ENCODE peak calls at places on chromosomes 11 and 22, in nine cellular contexts. I is psoas muscle, Q is activated T-cell treated with anti-CD3 and anti-CD28 coated beads for 1 hour, K is NCI-H774, C is NCI-H1105, U is choroid plexus epithelial cell, D is Right ventricle myocardium superior, T is IMR-90, Y is omental fat pad. N is an unnamed sample.

GRCh38 chr11:66546368-66546965 is at the start of gene ACTN3:
- DNase-seq in I (peak), Q (no peak), K (no peak), C (no peak), U (peak), D (peak), T (no peak), Y (no peak), N (peak)

GRCh38 chr11:111976614-111977140 is 39.5 kb downstream of the DIXDC1 start:
- DNase-seq in I (no peak), Q (no peak), K (no peak), C (no peak), U (peak), D (peak), T (no peak), Y (no peak), N (peak)

GRCh38 chr11:71499125-71499524 is 27.9 kb upstream of the KRTAP5-7 start:
- DNase-seq in I (peak), Q (no peak), K (no peak), C (no peak), U (no peak), D (no peak), T (peak), Y (no peak), N (no peak)

GRCh38 chr11:108368134-108368533 is 99.2 kb downstream of the C11orf65 start:
- DNase-seq in I (no peak), Q (no peak), K (no peak), C (no peak), U (peak), D (no peak), T (peak), Y (no peak), N (no peak)

GRCh38 chr11:46675949-46676348 is 24.5 kb downstream of the ARHGAP1 start:
- DNase-seq in I (no peak), Q (no peak), K (no peak), C (no peak), U (no peak), D (no peak), T (no peak), Y (no peak), N (no peak)

GRCh38 chr11:2527621-2528291 is 82.9 kb downstream of the KCNQ1 start:
- DNase-seq in I (peak), Q (no peak), K (no peak), C (no peak), U (no peak), D (peak), T (no peak), Y (no peak), N (no peak)

GRCh38 chr11:75160328-75160757 is 9.4 kb downstream of the SLCO2B1 start:
- DNase-seq in I (no peak), Q (no peak), K (no peak), C (no peak), U (no peak), D (no peak), T (no peak), Y (no peak), N (no peak)

GRCh38 chr11:122395282-122395681 is 260.2 kb upstream of the UBASH3B start:
- DNase-seq in I (no peak), Q (no peak), K (no peak), C (no peak), U (no peak), D (no peak), T (no peak), Y (no peak), N (no peak)

GRCh38 chr11:134065381-134065780 is 3.5 kb upstream of the JAM3 start:
- DNase-seq in I (no peak), Q (no peak), K (no peak), C (no peak), U (no peak), D (no peak), T (no peak), Y (no peak), N (no peak)

GRCh38 chr11:3637201-3637600 is 4.6 kb downstream of the ART5 start:
- DNase-seq in I (peak), Q (no peak), K (no peak), C (no peak), U (no peak), D (no peak), T (no peak), Y (no peak), N (no peak)

GRCh38 chr11:106627694-106628093 is 390.6 kb downstream of the GUCY1A2 start:
- DNase-seq in I (no peak), Q (no peak), K (no peak), C (no peak), U (no peak), D (no peak), T (no peak), Y (no peak), N (no peak)

GRCh38 chr11:73184953-73185671 is 33.0 kb upstream of the P2RY2 start:
- DNase-seq in I (peak), Q (peak), K (peak), C (peak), U (peak), D (peak), T (peak), Y (peak), N (peak)

GRCh38 chr22:19759994-19760651 is 455 bp upstream of the TBX1 start:
- DNase-seq in I (no peak), Q (no peak), K (no peak), C (no peak), U (no peak), D (no peak), T (no peak), Y (no peak), N (peak)

GRCh38 chr11:11243258-11243789 is 109.7 kb downstream of the CSNK2A3 start:
- DNase-seq in I (peak), Q (no peak), K (no peak), C (no peak), U (no peak), D (peak), T (no peak), Y (no peak), N (no peak)

GRCh38 chr11:31786996-31787685 is 24.0 kb downstream of the PAX6 start:
- DNase-seq in I (no peak), Q (no peak), K (no peak), C (no peak), U (no peak), D (no peak), T (no peak), Y (no peak), N (no peak)

GRCh38 chr22:38452373-38453064 is 2.5 kb downstream of the KCNJ4 start:
- DNase-seq in I (no peak), Q (no peak), K (no peak), C (no peak), U (no peak), D (peak), T (peak), Y (no peak), N (no peak)

GRCh38 chr22:25622011-25622410 is 57.5 kb downstream of the GRK3 start:
- DNase-seq in I (no peak), Q (no peak), K (no peak), C (no peak), U (peak), D (no peak), T (peak), Y (no peak), N (peak)

GRCh38 chr11:75245356-75246005 is 4.9 kb downstream of the TPBGL start:
- DNase-seq in I (no peak), Q (no peak), K (no peak), C (no peak), U (no peak), D (no peak), T (no peak), Y (no peak), N (no peak)

GRCh38 chr11:70139785-70140410 is 61.8 kb downstream of the ANO1 start:
- DNase-seq in I (no peak), Q (no peak), K (no peak), C (no peak), U (no peak), D (no peak), T (no peak), Y (no peak), N (no peak)

GRCh38 chr22:23526588-23527315 is 53.3 kb downstream of the IGLL1 start:
- DNase-seq in I (peak), Q (no peak), K (no peak), C (no peak), U (no peak), D (no peak), T (no peak), Y (no peak), N (no peak)

GRCh38 chr22:35477911-35478582 is 62.6 kb upstream of the RASD2 start:
- DNase-seq in I (peak), Q (no peak), K (peak), C (peak), U (peak), D (peak), T (peak), Y (no peak), N (no peak)

GRCh38 chr11:62715150-62716130 is 8.0 kb downstream of the GNG3 start:
- DNase-seq in I (no peak), Q (no peak), K (no peak), C (no peak), U (no peak), D (no peak), T (no peak), Y (no peak), N (no peak)

GRCh38 chr22:19463491-19464469 is 15.2 kb downstream of the UFD1 start:
- DNase-seq in I (peak), Q (no peak), K (no peak), C (no peak), U (peak), D (peak), T (peak), Y (no peak), N (peak)

GRCh38 chr22:17119481-17120202 is 1.5 kb downstream of the TMEM121B start:
- DNase-seq in I (peak), Q (no peak), K (no peak), C (no peak), U (peak), D (peak), T (no peak), Y (no peak), N (no peak)

GRCh38 chr11:130574740-130575139 is 126.3 kb downstream of the ADAMTS15 start:
- DNase-seq in I (no peak), Q (no peak), K (no peak), C (no peak), U (no peak), D (no peak), T (no peak), Y (no peak), N (no peak)

GRCh38 chr22:42613869-42614268 is 814 bp downstream of the POLDIP3 start:
- DNase-seq in I (no peak), Q (no peak), K (no peak), C (no peak), U (no peak), D (no peak), T (no peak), Y (no peak), N (peak)

GRCh38 chr11:78451371-78452150 is 33.9 kb upstream of the GAB2 start:
- DNase-seq in I (no peak), Q (no peak), K (no peak), C (no peak), U (peak), D (no peak), T (no peak), Y (no peak), N (no peak)

GRCh38 chr11:69215784-69216415 is 60.2 kb downstream of the SMIM38 start:
- DNase-seq in I (no peak), Q (no peak), K (no peak), C (no peak), U (peak), D (no peak), T (peak), Y (no peak), N (peak)

GRCh38 chr22:22618923-22619322 is 25.5 kb upstream of the GGTLC2 start:
- DNase-seq in I (no peak), Q (no peak), K (no peak), C (no peak), U (no peak), D (no peak), T (no peak), Y (no peak), N (no peak)

GRCh38 chr22:44363214-44363979 is 50.6 kb upstream of the SHISAL1 start:
- DNase-seq in I (peak), Q (no peak), K (no peak), C (no peak), U (peak), D (peak), T (peak), Y (peak), N (peak)

GRCh38 chr22:18063311-18063710 is 14.5 kb upstream of the PEX26 start:
- DNase-seq in I (no peak), Q (no peak), K (no peak), C (no peak), U (no peak), D (no peak), T (no peak), Y (no peak), N (peak)

GRCh38 chr11:23455291-23455864 is 595.1 kb upstream of the CCDC179 start:
- DNase-seq in I (no peak), Q (no peak), K (peak), C (no peak), U (no peak), D (no peak), T (no peak), Y (no peak), N (no peak)

N was measured in adipocyte.